ENCODE peak calls at places on chromosomes 2 and 18, in ten cellular contexts. G, S, D, A, O, F, M, U, X and W are unnamed samples.
A peak's percentile ranks its signal among the peaks of the same experiment; 100 is the strongest.

GRCh38 chr18:56168049-56168781 is 470.2 kb downstream of the TXNL1 start:
- DNase-seq in X (no peak), U (no peak), M (no peak), O (no peak), A (no peak), G (peak; percentile 78), F (peak; percentile 15), S (no peak), D (peak; percentile 91), W (no peak)

GRCh38 chr2:190666895-190667294 is 18.0 kb downstream of the NAB1 start:
- DNase-seq in U (peak; percentile 28), D (no peak), F (no peak), S (no peak), G (no peak), X (no peak), M (no peak), A (no peak), O (no peak), W (no peak)

GRCh38 chr2:223465793-223466192 is 136.4 kb downstream of the SCG2 start:
- DNase-seq in S (peak; percentile 85), O (peak; percentile 45), F (peak; percentile 72), D (peak; percentile 96), M (no peak), G (no peak), A (peak; percentile 89), X (no peak), U (no peak), W (no peak)

GRCh38 chr2:18991177-18992168 is 366.9 kb downstream of the OSR1 start:
- DNase-seq in D (peak; percentile 78), M (no peak), G (no peak), U (no peak), S (peak; percentile 44), O (peak; percentile 19), A (peak; percentile 75), X (peak; percentile 48), F (peak; percentile 86), W (no peak)

GRCh38 chr18:22173221-22173927 is 4.0 kb downstream of the GATA6 start:
- DNase-seq in G (no peak), X (no peak), M (no peak), U (no peak), O (no peak), D (no peak), S (no peak), F (no peak), A (no peak), W (no peak)

GRCh38 chr2:191012845-191013616 is 940 bp downstream of the STAT1 start:
- DNase-seq in D (peak; percentile 30), O (no peak), S (no peak), A (no peak), X (no peak), G (no peak), M (no peak), U (no peak), F (no peak), W (peak; percentile 51)

GRCh38 chr2:26184555-26185303 is 11.8 kb downstream of the GAREM2 start:
- DNase-seq in S (peak; percentile 88), M (peak; percentile 92), A (peak; percentile 92), F (peak; percentile 86), X (peak; percentile 90), G (peak; percentile 98), D (peak; percentile 78), O (no peak), U (peak; percentile 91), W (peak; percentile 91)

GRCh38 chr2:127465258-127465657 is 47.0 kb downstream of the PROC start:
- DNase-seq in G (no peak), U (no peak), X (no peak), D (no peak), O (no peak), A (no peak), F (no peak), S (no peak), M (no peak), W (no peak)

DNA sequence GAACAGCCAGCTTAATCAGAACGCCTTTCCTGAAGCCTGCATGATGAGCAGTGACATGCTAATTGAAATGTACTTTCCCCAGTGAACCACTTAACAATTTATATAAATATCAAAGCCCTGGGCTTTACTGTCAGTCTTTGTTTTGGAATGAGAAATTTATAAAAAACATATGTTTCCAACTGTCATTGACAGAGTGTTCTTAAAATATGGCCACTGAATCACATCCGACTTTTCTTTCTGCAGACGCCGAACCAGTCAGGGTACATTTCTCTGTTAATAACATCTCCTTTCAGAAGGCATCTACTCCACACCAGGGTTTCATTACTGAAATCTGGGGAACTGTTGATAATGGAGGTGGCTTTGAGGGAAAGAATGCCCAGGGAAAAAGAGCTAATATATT is 343.7 kb downstream of the INSIG2 start:
- DNase-seq in A (no peak), S (no peak), O (no peak), D (no peak), M (no peak), F (no peak), X (no peak), U (no peak), G (no peak), W (no peak)
- TF ChIP-seq POLR2A in A (no peak), S (no peak), O (no peak), D (no peak), M (no peak), F (no peak), X (no peak), U (no peak), G (no peak), W (no peak)

DNA sequence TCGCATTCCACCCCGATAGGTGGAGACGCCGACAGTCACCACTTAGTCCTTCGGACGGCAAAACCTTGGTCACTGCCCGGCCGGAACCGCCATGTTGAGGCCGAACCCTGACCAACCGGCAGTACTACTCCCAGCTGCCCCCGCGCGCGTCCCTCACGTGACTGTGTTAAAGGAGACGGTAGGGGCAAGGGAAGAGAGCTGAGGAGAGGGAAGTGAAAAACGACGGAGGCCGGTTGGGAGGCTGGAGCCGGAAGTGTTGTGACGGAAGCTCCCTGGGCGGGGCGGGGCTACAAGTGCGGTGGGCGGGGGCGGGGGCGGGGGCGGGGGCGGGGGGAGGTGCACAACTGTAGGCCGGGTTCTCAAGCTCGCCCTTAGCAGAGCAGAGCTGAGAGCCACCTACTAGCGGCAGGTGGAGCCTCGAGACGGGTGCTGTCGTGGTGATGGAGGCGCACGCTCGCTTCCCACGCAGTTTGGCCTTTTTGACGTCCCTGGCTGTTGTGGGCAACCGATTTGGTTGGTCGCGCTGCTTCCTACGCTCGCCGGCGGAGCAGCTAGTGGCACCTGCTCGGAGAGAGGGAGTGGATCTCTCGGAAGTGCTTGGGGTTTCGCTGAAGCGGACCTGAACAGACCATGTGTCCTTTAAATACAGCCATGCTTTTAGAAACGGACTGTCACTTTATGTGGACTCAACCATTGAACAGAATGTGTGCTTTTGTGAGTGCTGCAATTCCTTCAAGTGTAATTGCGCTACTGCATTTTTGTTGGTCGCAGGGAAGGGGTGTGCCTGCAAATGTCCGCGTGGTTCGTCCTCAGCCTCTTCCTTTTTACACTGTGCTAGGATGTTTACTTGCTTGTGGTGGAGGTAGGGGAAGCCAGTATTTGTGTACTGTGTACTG is at the start of gene TRAPPC8:
- DNase-seq in U (peak; percentile 97), X (peak; percentile 98), A (peak; percentile 99), S (peak; percentile 99), M (peak; percentile 87), F (peak; percentile 97), O (peak; percentile 79), G (peak; percentile 100), D (peak; percentile 98), W (peak; percentile 100)
- TF ChIP-seq POLR2A in U (peak; percentile 92), X (peak; percentile 70), A (no peak), S (no peak), M (peak; percentile 90), F (peak; percentile 55), O (peak; percentile 86), G (peak; percentile 50), D (peak; percentile 89), W (peak; percentile 74)

DNA sequence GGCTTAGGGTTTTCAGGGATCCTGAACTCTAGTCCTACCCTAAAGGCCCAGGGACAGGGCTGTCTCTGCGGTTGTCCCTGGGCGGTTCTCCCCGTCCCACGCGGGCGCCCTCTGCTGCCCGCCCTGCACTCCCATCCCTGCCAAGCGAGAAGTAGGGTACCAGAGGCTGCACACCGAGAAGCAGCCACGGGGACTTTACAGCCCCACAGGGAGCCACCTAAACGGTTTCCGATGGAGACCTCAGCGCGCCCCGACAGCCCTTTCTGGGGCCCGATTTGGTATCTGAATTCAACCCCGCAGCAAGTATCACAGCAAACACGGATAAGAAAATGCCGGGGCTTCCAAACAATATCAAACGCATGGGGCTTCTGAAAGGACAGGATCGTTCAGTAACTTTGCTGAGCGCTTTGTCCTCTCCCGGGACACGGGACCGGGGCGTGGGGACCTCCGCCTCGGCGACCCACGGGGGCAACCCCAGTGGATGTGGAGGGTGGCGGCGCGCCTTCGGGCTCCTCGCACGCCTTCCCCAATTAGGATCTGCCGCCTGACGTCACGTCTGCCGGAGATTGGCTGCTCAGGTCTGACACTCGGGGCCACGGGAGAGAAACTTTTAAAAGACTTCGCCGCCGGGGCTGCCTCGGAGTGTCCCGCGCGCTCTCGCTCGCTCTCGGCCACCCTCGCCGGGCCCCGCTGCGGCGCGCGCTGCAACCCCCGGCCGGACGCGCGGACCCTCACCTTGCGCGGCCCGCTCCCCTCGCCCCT is at the start of gene LTBP1:
- DNase-seq in U (peak; percentile 80), S (peak; percentile 92), M (peak; percentile 60), O (peak; percentile 77), D (peak; percentile 76), F (peak; percentile 83), G (peak; percentile 88), X (peak; percentile 70), A (peak; percentile 88), W (peak; percentile 93)
- TF ChIP-seq POLR2A in U (no peak), S (peak; percentile 80), M (no peak), O (peak; percentile 22), D (peak; percentile 81), F (peak; percentile 56), G (no peak), X (peak; percentile 11), A (no peak), W (peak; percentile 51)

GRCh38 chr18:74239567-74239966 is 52.2 kb downstream of the CYB5A start:
- DNase-seq in O (no peak), U (no peak), X (no peak), F (no peak), S (no peak), G (no peak), M (no peak), A (no peak), D (no peak), W (no peak)

GRCh38 chr18:74233933-74234325 is 57.8 kb downstream of the CYB5A start:
- DNase-seq in D (no peak), S (no peak), G (no peak), M (no peak), X (no peak), F (no peak), U (no peak), A (no peak), O (no peak), W (no peak)

GRCh38 chr18:74229891-74230290 is 61.9 kb downstream of the CYB5A start:
- DNase-seq in A (no peak), S (no peak), X (no peak), F (no peak), U (no peak), G (no peak), M (no peak), O (no peak), D (no peak), W (no peak)

GRCh38 chr18:74230922-74231714 is 60.6 kb downstream of the CYB5A start:
- DNase-seq in X (no peak), G (no peak), A (no peak), O (no peak), S (no peak), D (no peak), M (no peak), F (no peak), U (no peak), W (no peak)

DNA sequence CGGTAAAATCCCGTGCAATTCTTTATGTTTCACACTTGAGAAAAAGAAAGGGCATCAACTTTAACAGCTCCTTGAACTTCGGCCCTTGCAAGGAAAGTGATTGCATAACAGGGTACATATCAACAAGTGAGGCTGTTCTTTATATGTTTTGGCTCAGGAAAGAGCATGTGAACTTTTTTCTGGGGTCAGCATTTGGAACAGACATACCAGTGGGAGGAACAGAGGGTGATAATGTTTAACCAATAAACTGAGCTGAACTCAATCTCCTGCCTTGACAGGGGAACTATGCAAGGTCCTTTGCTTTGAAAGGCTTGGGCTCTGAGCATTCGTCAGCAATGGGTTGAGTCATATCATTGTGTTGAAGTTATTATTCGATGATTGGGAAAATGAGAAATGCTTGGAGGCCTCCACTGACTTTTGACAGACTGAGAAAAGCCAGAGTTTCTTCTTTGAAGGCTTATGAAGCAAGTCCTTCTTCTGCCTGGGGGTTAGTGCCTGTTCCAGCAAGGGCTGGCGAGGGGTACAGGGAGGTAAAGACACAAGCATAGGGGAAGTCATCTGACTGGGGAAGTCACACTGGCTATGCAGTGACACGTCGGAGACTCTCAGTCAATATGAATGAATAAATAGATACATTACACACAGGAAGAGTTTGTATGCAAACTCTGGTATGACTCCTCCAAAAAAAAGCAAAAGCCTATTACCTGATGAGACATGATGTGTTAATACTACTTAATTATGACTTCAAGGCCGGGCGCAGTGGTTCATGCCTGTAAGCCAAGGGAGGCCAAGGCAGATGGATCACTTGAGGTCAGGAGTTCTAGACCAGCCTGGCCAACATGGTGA is 57.2 kb downstream of the CYB5A start:
- DNase-seq in X (no peak), M (no peak), O (no peak), G (no peak), D (peak; percentile 69), F (peak; percentile 83), U (no peak), S (no peak), A (peak; percentile 87), W (no peak)
- TF ChIP-seq POLR2A in X (no peak), M (no peak), O (no peak), G (no peak), D (no peak), F (no peak), U (no peak), S (no peak), A (no peak), W (no peak)